ENCODE peak calls at places on chromosomes 12 and 14, in five cellular contexts. One of them, this sample, is unnamed.

GRCh38 chr12:19852100-19852855 is 413.0 kb downstream of the AEBP2 start:
- DNase-seq in OCI-LY7: no peak
- DNase-seq in cardiac fibroblast: no peak
- DNase-seq in natural killer cell: no peak
- DNase-seq in BJ: no peak
- DNase-seq in this sample: no peak

GRCh38 chr12:76152161-76152807 is 67.8 kb upstream of the NAP1L1 start:
- DNase-seq in OCI-LY7: no peak
- DNase-seq in BJ: no peak
- DNase-seq in natural killer cell: no peak
- DNase-seq in cardiac fibroblast: peak
- DNase-seq in this sample: peak

GRCh38 chr12:117165342-117165741 is 24.9 kb downstream of the FBXO21 start:
- DNase-seq in natural killer cell: no peak
- DNase-seq in BJ: no peak
- DNase-seq in cardiac fibroblast: no peak
- DNase-seq in OCI-LY7: no peak
- DNase-seq in this sample: no peak

GRCh38 chr12:120628919-120629318 is 11.5 kb upstream of the CABP1 start:
- DNase-seq in BJ: no peak
- DNase-seq in OCI-LY7: no peak
- DNase-seq in cardiac fibroblast: no peak
- DNase-seq in natural killer cell: no peak
- DNase-seq in this sample: no peak

GRCh38 chr14:97697772-97698171 is 900.6 kb downstream of the VRK1 start:
- DNase-seq in OCI-LY7: no peak
- DNase-seq in natural killer cell: peak
- DNase-seq in BJ: no peak
- DNase-seq in cardiac fibroblast: no peak
- DNase-seq in this sample: peak

GRCh38 chr12:104411826-104412626 is 44.7 kb upstream of the CHST11 start:
- DNase-seq in natural killer cell: no peak
- DNase-seq in BJ: no peak
- DNase-seq in OCI-LY7: no peak
- DNase-seq in cardiac fibroblast: no peak
- DNase-seq in this sample: no peak

GRCh38 chr12:81998761-81999378 is 239.7 kb upstream of the PPFIA2 start:
- DNase-seq in OCI-LY7: no peak
- DNase-seq in natural killer cell: no peak
- DNase-seq in cardiac fibroblast: peak
- DNase-seq in BJ: no peak
- DNase-seq in this sample: no peak

GRCh38 chr12:106140223-106140986 is 1.7 kb upstream of the NUAK1 start:
- DNase-seq in OCI-LY7: no peak
- DNase-seq in natural killer cell: no peak
- DNase-seq in BJ: no peak
- DNase-seq in cardiac fibroblast: no peak
- DNase-seq in this sample: no peak

GRCh38 chr12:92987362-92987761 is 58.3 kb upstream of the EEA1 start:
- DNase-seq in natural killer cell: no peak
- DNase-seq in OCI-LY7: peak
- DNase-seq in cardiac fibroblast: peak
- DNase-seq in BJ: peak
- DNase-seq in this sample: peak

GRCh38 chr14:48967419-48967818 is 618.8 kb downstream of the RPS29 start:
- DNase-seq in OCI-LY7: no peak
- DNase-seq in natural killer cell: no peak
- DNase-seq in cardiac fibroblast: no peak
- DNase-seq in BJ: no peak
- DNase-seq in this sample: no peak

GRCh38 chr14:48957486-48957885 is 628.7 kb downstream of the RPS29 start:
- DNase-seq in cardiac fibroblast: no peak
- DNase-seq in BJ: no peak
- DNase-seq in OCI-LY7: no peak
- DNase-seq in natural killer cell: no peak
- DNase-seq in this sample: no peak

GRCh38 chr14:48963231-48963630 is 622.9 kb downstream of the RPS29 start:
- DNase-seq in cardiac fibroblast: no peak
- DNase-seq in BJ: no peak
- DNase-seq in natural killer cell: no peak
- DNase-seq in OCI-LY7: no peak
- DNase-seq in this sample: no peak
- TF ChIP-seq CTCF in cardiac fibroblast: no peak
- TF ChIP-seq CTCF in BJ: no peak
- TF ChIP-seq CTCF in natural killer cell: no peak
- TF ChIP-seq CTCF in OCI-LY7: no peak
- TF ChIP-seq CTCF in this sample: no peak

GRCh38 chr12:95815635-95816212 is 25.2 kb upstream of the NTN4 start:
- DNase-seq in natural killer cell: no peak
- DNase-seq in BJ: no peak
- DNase-seq in OCI-LY7: peak
- DNase-seq in cardiac fibroblast: peak
- DNase-seq in this sample: no peak
- TF ChIP-seq CTCF in natural killer cell: peak
- TF ChIP-seq CTCF in BJ: peak
- TF ChIP-seq CTCF in OCI-LY7: peak
- TF ChIP-seq CTCF in cardiac fibroblast: peak
- TF ChIP-seq CTCF in this sample: peak

DNA sequence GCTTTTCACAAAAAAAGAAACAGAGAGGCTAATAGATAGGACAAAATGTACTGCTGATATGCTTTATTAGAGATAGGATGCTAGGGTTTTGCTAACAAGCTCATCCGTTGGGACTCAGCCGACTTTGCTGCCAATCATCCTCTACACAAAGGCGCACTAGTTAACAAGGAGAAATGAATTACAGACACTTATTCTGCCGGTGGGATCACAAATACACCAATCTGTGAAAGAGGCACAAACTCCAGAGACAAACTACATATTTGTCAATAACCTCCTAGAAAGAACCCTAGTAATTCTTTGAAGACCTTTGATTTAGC is 285.4 kb upstream of the G2E3 start:
- DNase-seq in BJ: no peak
- DNase-seq in OCI-LY7: no peak
- DNase-seq in cardiac fibroblast: no peak
- DNase-seq in natural killer cell: no peak
- DNase-seq in this sample: no peak
- TF ChIP-seq CTCF in BJ: no peak
- TF ChIP-seq CTCF in OCI-LY7: no peak
- TF ChIP-seq CTCF in cardiac fibroblast: no peak
- TF ChIP-seq CTCF in natural killer cell: no peak
- TF ChIP-seq CTCF in this sample: no peak

GRCh38 chr14:92480856-92481255 is 32.7 kb upstream of the RIN3 start:
- DNase-seq in BJ: no peak
- DNase-seq in natural killer cell: no peak
- DNase-seq in OCI-LY7: no peak
- DNase-seq in cardiac fibroblast: no peak
- DNase-seq in this sample: no peak

GRCh38 chr14:92484132-92484823 is 29.3 kb upstream of the RIN3 start:
- DNase-seq in BJ: no peak
- DNase-seq in natural killer cell: no peak
- DNase-seq in OCI-LY7: no peak
- DNase-seq in cardiac fibroblast: no peak
- DNase-seq in this sample: no peak

GRCh38 chr14:92481811-92482559 is 31.6 kb upstream of the RIN3 start:
- DNase-seq in natural killer cell: no peak
- DNase-seq in cardiac fibroblast: no peak
- DNase-seq in OCI-LY7: no peak
- DNase-seq in BJ: no peak
- DNase-seq in this sample: no peak

GRCh38 chr14:92482621-92483319 is 30.8 kb upstream of the RIN3 start:
- DNase-seq in natural killer cell: no peak
- DNase-seq in OCI-LY7: no peak
- DNase-seq in BJ: no peak
- DNase-seq in cardiac fibroblast: no peak
- DNase-seq in this sample: no peak

GRCh38 chr14:92481386-92481785 is 32.2 kb upstream of the RIN3 start:
- DNase-seq in natural killer cell: no peak
- DNase-seq in BJ: no peak
- DNase-seq in OCI-LY7: no peak
- DNase-seq in cardiac fibroblast: peak
- DNase-seq in this sample: no peak
- TF ChIP-seq CTCF in natural killer cell: no peak
- TF ChIP-seq CTCF in BJ: peak
- TF ChIP-seq CTCF in OCI-LY7: peak
- TF ChIP-seq CTCF in cardiac fibroblast: peak
- TF ChIP-seq CTCF in this sample: no peak

GRCh38 chr14:24212924-24213865 is at the start of gene CHMP4A:
- DNase-seq in cardiac fibroblast: peak
- DNase-seq in BJ: peak
- DNase-seq in natural killer cell: peak
- DNase-seq in OCI-LY7: peak
- DNase-seq in this sample: peak
- TF ChIP-seq CTCF in cardiac fibroblast: peak
- TF ChIP-seq CTCF in BJ: peak
- TF ChIP-seq CTCF in natural killer cell: no peak
- TF ChIP-seq CTCF in OCI-LY7: no peak
- TF ChIP-seq CTCF in this sample: no peak

GRCh38 chr12:125193798-125194562 is 128.7 kb downstream of the AACS start:
- DNase-seq in OCI-LY7: no peak
- DNase-seq in BJ: no peak
- DNase-seq in natural killer cell: no peak
- DNase-seq in cardiac fibroblast: peak
- DNase-seq in this sample: no peak
- TF ChIP-seq CTCF in OCI-LY7: peak
- TF ChIP-seq CTCF in BJ: no peak
- TF ChIP-seq CTCF in natural killer cell: no peak
- TF ChIP-seq CTCF in cardiac fibroblast: no peak
- TF ChIP-seq CTCF in this sample: no peak

GRCh38 chr12:108689314-108690190 is 41.8 kb downstream of the CORO1C start:
- DNase-seq in OCI-LY7: peak
- DNase-seq in cardiac fibroblast: peak
- DNase-seq in BJ: no peak
- DNase-seq in natural killer cell: no peak
- DNase-seq in this sample: peak
- TF ChIP-seq CTCF in OCI-LY7: peak
- TF ChIP-seq CTCF in cardiac fibroblast: no peak
- TF ChIP-seq CTCF in BJ: no peak
- TF ChIP-seq CTCF in natural killer cell: no peak
- TF ChIP-seq CTCF in this sample: no peak

This sample was measured in activated CD8-positive, alpha-beta T cell treated with anti-CD3 and anti-CD28 coated beads for 36 hours.